ENCODE peak calls at places on chromosomes 6 and 20, in nine cellular contexts. One of them, this sample, is unnamed.

GRCh38 chr6:3347237-3347636 is 88.5 kb downstream of the PSMG4 start:
- DNase-seq in left lung: no peak
- DNase-seq in AG09309: no peak
- DNase-seq in sigmoid colon: no peak
- DNase-seq in left ventricle myocardium inferior: no peak
- DNase-seq in NB4: no peak
- DNase-seq in CD4-positive, alpha-beta T cell: no peak
- DNase-seq in lower lobe of right lung: no peak
- DNase-seq in mucosa of descending colon: no peak
- DNase-seq in this sample: no peak

GRCh38 chr6:131929227-131929626 is 21.9 kb downstream of the CCN2 start:
- DNase-seq in left lung: no peak
- DNase-seq in AG09309: no peak
- DNase-seq in sigmoid colon: no peak
- DNase-seq in left ventricle myocardium inferior: no peak
- DNase-seq in NB4: no peak
- DNase-seq in CD4-positive, alpha-beta T cell: no peak
- DNase-seq in lower lobe of right lung: no peak
- DNase-seq in mucosa of descending colon: no peak
- DNase-seq in this sample: no peak

GRCh38 chr20:14673164-14673563 is 335.8 kb upstream of the FLRT3 start:
- DNase-seq in left lung: no peak
- DNase-seq in AG09309: no peak
- DNase-seq in sigmoid colon: no peak
- DNase-seq in left ventricle myocardium inferior: no peak
- DNase-seq in NB4: no peak
- DNase-seq in CD4-positive, alpha-beta T cell: no peak
- DNase-seq in lower lobe of right lung: no peak
- DNase-seq in mucosa of descending colon: no peak
- DNase-seq in this sample: no peak

GRCh38 chr6:124963416-124964083 is 1.3 kb downstream of the RNF217 start:
- DNase-seq in left lung: no peak
- DNase-seq in AG09309: no peak
- DNase-seq in sigmoid colon: no peak
- DNase-seq in left ventricle myocardium inferior: no peak
- DNase-seq in NB4: no peak
- DNase-seq in CD4-positive, alpha-beta T cell: no peak
- DNase-seq in lower lobe of right lung: no peak
- DNase-seq in mucosa of descending colon: no peak
- DNase-seq in this sample: no peak

GRCh38 chr20:32544893-32545840 is 40.0 kb downstream of the NOL4L start:
- DNase-seq in left lung: no peak
- DNase-seq in AG09309: no peak
- DNase-seq in sigmoid colon: no peak
- DNase-seq in left ventricle myocardium inferior: no peak
- DNase-seq in NB4: peak; percentile 53
- DNase-seq in CD4-positive, alpha-beta T cell: no peak
- DNase-seq in lower lobe of right lung: no peak
- DNase-seq in mucosa of descending colon: no peak
- DNase-seq in this sample: no peak

GRCh38 chr6:85483861-85484260 is 34.0 kb downstream of the NT5E start:
- DNase-seq in left lung: no peak
- DNase-seq in AG09309: no peak
- DNase-seq in sigmoid colon: no peak
- DNase-seq in left ventricle myocardium inferior: no peak
- DNase-seq in NB4: no peak
- DNase-seq in CD4-positive, alpha-beta T cell: no peak
- DNase-seq in lower lobe of right lung: no peak
- DNase-seq in mucosa of descending colon: no peak
- DNase-seq in this sample: no peak

GRCh38 chr6:104580452-104580851 is 279.3 kb downstream of the HACE1 start:
- DNase-seq in left lung: no peak
- DNase-seq in AG09309: no peak
- DNase-seq in sigmoid colon: no peak
- DNase-seq in left ventricle myocardium inferior: no peak
- DNase-seq in NB4: no peak
- DNase-seq in CD4-positive, alpha-beta T cell: no peak
- DNase-seq in lower lobe of right lung: no peak
- DNase-seq in mucosa of descending colon: no peak
- DNase-seq in this sample: no peak

GRCh38 chr6:125197795-125198269 is 44.3 kb downstream of the TPD52L1 start:
- DNase-seq in left lung: peak; percentile 73
- DNase-seq in AG09309: peak; percentile 14
- DNase-seq in sigmoid colon: peak; percentile 76
- DNase-seq in left ventricle myocardium inferior: peak; percentile 63
- DNase-seq in NB4: no peak
- DNase-seq in CD4-positive, alpha-beta T cell: no peak
- DNase-seq in lower lobe of right lung: peak; percentile 62
- DNase-seq in mucosa of descending colon: peak; percentile 81
- DNase-seq in this sample: no peak

GRCh38 chr6:727796-728195 is 34.9 kb upstream of the EXOC2 start:
- DNase-seq in left lung: no peak
- DNase-seq in AG09309: no peak
- DNase-seq in sigmoid colon: no peak
- DNase-seq in left ventricle myocardium inferior: no peak
- DNase-seq in NB4: no peak
- DNase-seq in CD4-positive, alpha-beta T cell: no peak
- DNase-seq in lower lobe of right lung: no peak
- DNase-seq in mucosa of descending colon: no peak
- DNase-seq in this sample: no peak

GRCh38 chr6:41939848-41940758 is 1.5 kb downstream of the CCND3 start:
- DNase-seq in left lung: peak; percentile 44
- DNase-seq in AG09309: no peak
- DNase-seq in sigmoid colon: peak; percentile 70
- DNase-seq in left ventricle myocardium inferior: peak; percentile 21
- DNase-seq in NB4: peak; percentile 84
- DNase-seq in CD4-positive, alpha-beta T cell: peak; percentile 15
- DNase-seq in lower lobe of right lung: peak; percentile 59
- DNase-seq in mucosa of descending colon: peak; percentile 76
- DNase-seq in this sample: peak; percentile 25

GRCh38 chr20:57695940-57696339 is 13.9 kb downstream of the PMEPA1 start:
- DNase-seq in left lung: no peak
- DNase-seq in AG09309: no peak
- DNase-seq in sigmoid colon: no peak
- DNase-seq in left ventricle myocardium inferior: no peak
- DNase-seq in NB4: no peak
- DNase-seq in CD4-positive, alpha-beta T cell: no peak
- DNase-seq in lower lobe of right lung: no peak
- DNase-seq in mucosa of descending colon: no peak
- DNase-seq in this sample: no peak

GRCh38 chr6:13273931-13274706 is 54.2 kb downstream of the TBC1D7 start:
- DNase-seq in left lung: peak; percentile 83
- DNase-seq in AG09309: no peak
- DNase-seq in sigmoid colon: no peak
- DNase-seq in left ventricle myocardium inferior: no peak
- DNase-seq in NB4: peak; percentile 88
- DNase-seq in CD4-positive, alpha-beta T cell: peak; percentile 41
- DNase-seq in lower lobe of right lung: peak; percentile 86
- DNase-seq in mucosa of descending colon: peak; percentile 31
- DNase-seq in this sample: peak; percentile 47

GRCh38 chr6:170291271-170292110 is 613 bp upstream of the DLL1 start:
- DNase-seq in left lung: no peak
- DNase-seq in AG09309: no peak
- DNase-seq in sigmoid colon: peak; percentile 88
- DNase-seq in left ventricle myocardium inferior: peak; percentile 78
- DNase-seq in NB4: peak; percentile 94
- DNase-seq in CD4-positive, alpha-beta T cell: peak; percentile 38
- DNase-seq in lower lobe of right lung: peak; percentile 68
- DNase-seq in mucosa of descending colon: peak; percentile 71
- DNase-seq in this sample: no peak

GRCh38 chr6:56852249-56852606 is 102.7 kb upstream of the BEND6 start:
- DNase-seq in left lung: no peak
- DNase-seq in AG09309: no peak
- DNase-seq in sigmoid colon: no peak
- DNase-seq in left ventricle myocardium inferior: no peak
- DNase-seq in NB4: no peak
- DNase-seq in CD4-positive, alpha-beta T cell: no peak
- DNase-seq in lower lobe of right lung: no peak
- DNase-seq in mucosa of descending colon: no peak
- DNase-seq in this sample: no peak

GRCh38 chr6:145732788-145733187 is 2.5 kb downstream of the EPM2A start:
- DNase-seq in left lung: no peak
- DNase-seq in AG09309: no peak
- DNase-seq in sigmoid colon: no peak
- DNase-seq in left ventricle myocardium inferior: no peak
- DNase-seq in NB4: peak; percentile 17
- DNase-seq in CD4-positive, alpha-beta T cell: no peak
- DNase-seq in lower lobe of right lung: no peak
- DNase-seq in mucosa of descending colon: no peak
- DNase-seq in this sample: no peak

GRCh38 chr6:148987982-148988381 is 241.2 kb downstream of the UST start:
- DNase-seq in left lung: no peak
- DNase-seq in AG09309: no peak
- DNase-seq in sigmoid colon: no peak
- DNase-seq in left ventricle myocardium inferior: no peak
- DNase-seq in NB4: no peak
- DNase-seq in CD4-positive, alpha-beta T cell: no peak
- DNase-seq in lower lobe of right lung: no peak
- DNase-seq in mucosa of descending colon: no peak
- DNase-seq in this sample: no peak

DNA sequence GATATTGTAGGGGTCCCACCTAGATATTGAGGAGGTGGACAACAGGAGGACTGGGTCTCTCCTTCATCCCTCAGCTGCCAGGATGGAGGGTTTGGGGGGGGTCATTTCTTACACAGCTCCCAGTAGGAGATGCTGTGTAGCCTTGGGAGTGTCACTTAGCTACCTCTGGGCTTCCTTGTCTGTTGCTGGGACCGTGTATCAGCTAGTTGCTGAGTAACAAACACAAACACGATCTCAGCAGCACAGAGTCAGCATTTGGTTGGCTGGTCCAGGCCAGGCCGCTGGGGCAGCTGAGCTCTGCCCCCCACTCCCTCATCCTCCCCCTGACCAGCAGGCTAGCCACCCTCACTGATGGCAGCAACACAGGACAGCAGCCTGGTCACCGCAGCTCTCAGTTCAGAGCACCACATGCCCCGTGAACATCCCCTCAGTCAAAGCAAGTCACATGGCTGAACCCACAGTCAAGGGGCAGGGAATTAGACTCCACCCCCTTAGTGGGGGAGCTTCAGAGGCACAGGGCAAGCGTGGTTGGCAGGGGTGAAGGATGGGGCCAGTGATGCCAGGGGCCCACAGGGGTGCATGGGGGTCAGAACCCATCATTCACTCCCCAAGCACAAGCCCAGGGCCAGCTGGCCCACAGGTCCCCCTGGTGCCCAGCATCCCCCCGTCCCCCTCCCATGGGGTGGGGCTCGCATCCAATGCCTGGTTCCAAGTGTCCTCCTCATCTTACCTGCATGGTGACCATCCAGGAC is 112.5 kb downstream of the TAF4 start:
- DNase-seq in left lung: peak; percentile 21
- DNase-seq in AG09309: no peak
- DNase-seq in sigmoid colon: peak; percentile 36
- DNase-seq in left ventricle myocardium inferior: no peak
- DNase-seq in NB4: no peak
- DNase-seq in CD4-positive, alpha-beta T cell: no peak
- DNase-seq in lower lobe of right lung: peak; percentile 19
- DNase-seq in mucosa of descending colon: no peak
- DNase-seq in this sample: no peak
- TF ChIP-seq CTCF in left lung: no peak
- TF ChIP-seq CTCF in AG09309: no peak
- TF ChIP-seq CTCF in sigmoid colon: no peak
- TF ChIP-seq CTCF in left ventricle myocardium inferior: no peak
- TF ChIP-seq CTCF in NB4: no peak
- TF ChIP-seq CTCF in CD4-positive, alpha-beta T cell: no peak
- TF ChIP-seq CTCF in lower lobe of right lung: no peak
- TF ChIP-seq CTCF in mucosa of descending colon: no peak
- TF ChIP-seq CTCF in this sample: no peak

GRCh38 chr20:44196278-44196677 is 9.3 kb upstream of the JPH2 start:
- DNase-seq in left lung: no peak
- DNase-seq in AG09309: no peak
- DNase-seq in sigmoid colon: no peak
- DNase-seq in left ventricle myocardium inferior: no peak
- DNase-seq in NB4: no peak
- DNase-seq in CD4-positive, alpha-beta T cell: no peak
- DNase-seq in lower lobe of right lung: no peak
- DNase-seq in mucosa of descending colon: no peak
- DNase-seq in this sample: no peak
- TF ChIP-seq CTCF in left lung: no peak
- TF ChIP-seq CTCF in AG09309: no peak
- TF ChIP-seq CTCF in sigmoid colon: no peak
- TF ChIP-seq CTCF in left ventricle myocardium inferior: no peak
- TF ChIP-seq CTCF in NB4: no peak
- TF ChIP-seq CTCF in CD4-positive, alpha-beta T cell: no peak
- TF ChIP-seq CTCF in lower lobe of right lung: no peak
- TF ChIP-seq CTCF in mucosa of descending colon: no peak
- TF ChIP-seq CTCF in this sample: no peak

GRCh38 chr20:48460681-48461080 is 367.1 kb downstream of the PREX1 start:
- DNase-seq in left lung: no peak
- DNase-seq in AG09309: no peak
- DNase-seq in sigmoid colon: peak; percentile 32
- DNase-seq in left ventricle myocardium inferior: no peak
- DNase-seq in NB4: no peak
- DNase-seq in CD4-positive, alpha-beta T cell: no peak
- DNase-seq in lower lobe of right lung: no peak
- DNase-seq in mucosa of descending colon: no peak
- DNase-seq in this sample: no peak
- TF ChIP-seq CTCF in left lung: no peak
- TF ChIP-seq CTCF in AG09309: no peak
- TF ChIP-seq CTCF in sigmoid colon: no peak
- TF ChIP-seq CTCF in left ventricle myocardium inferior: no peak
- TF ChIP-seq CTCF in NB4: no peak
- TF ChIP-seq CTCF in CD4-positive, alpha-beta T cell: no peak
- TF ChIP-seq CTCF in lower lobe of right lung: no peak
- TF ChIP-seq CTCF in mucosa of descending colon: no peak
- TF ChIP-seq CTCF in this sample: no peak

GRCh38 chr6:63572733-63573139 is 456 bp downstream of the LOC128125822 start:
- DNase-seq in left lung: no peak
- DNase-seq in AG09309: no peak
- DNase-seq in sigmoid colon: no peak
- DNase-seq in left ventricle myocardium inferior: no peak
- DNase-seq in NB4: no peak
- DNase-seq in CD4-positive, alpha-beta T cell: no peak
- DNase-seq in lower lobe of right lung: no peak
- DNase-seq in mucosa of descending colon: no peak
- DNase-seq in this sample: no peak

GRCh38 chr6:63573140-63573898 is 1.0 kb downstream of the LOC128125822 start:
- DNase-seq in left lung: peak; percentile 88
- DNase-seq in AG09309: peak; percentile 21
- DNase-seq in sigmoid colon: peak; percentile 88
- DNase-seq in left ventricle myocardium inferior: peak; percentile 76
- DNase-seq in NB4: peak; percentile 74
- DNase-seq in CD4-positive, alpha-beta T cell: peak; percentile 60
- DNase-seq in lower lobe of right lung: peak; percentile 92
- DNase-seq in mucosa of descending colon: peak; percentile 95
- DNase-seq in this sample: peak; percentile 70

GRCh38 chr6:63573899-63574553 is 1.7 kb downstream of the LOC128125822 start:
- DNase-seq in left lung: no peak
- DNase-seq in AG09309: no peak
- DNase-seq in sigmoid colon: no peak
- DNase-seq in left ventricle myocardium inferior: no peak
- DNase-seq in NB4: peak; percentile 74
- DNase-seq in CD4-positive, alpha-beta T cell: no peak
- DNase-seq in lower lobe of right lung: no peak
- DNase-seq in mucosa of descending colon: peak; percentile 82
- DNase-seq in this sample: no peak

GRCh38 chr6:63571382-63571882 is 848 bp upstream of the LOC128125822 start:
- DNase-seq in left lung: no peak
- DNase-seq in AG09309: no peak
- DNase-seq in sigmoid colon: no peak
- DNase-seq in left ventricle myocardium inferior: no peak
- DNase-seq in NB4: peak; percentile 72
- DNase-seq in CD4-positive, alpha-beta T cell: no peak
- DNase-seq in lower lobe of right lung: no peak
- DNase-seq in mucosa of descending colon: no peak
- DNase-seq in this sample: no peak

GRCh38 chr6:63571883-63572732 is at the start of the genes LOC128125822 and PTP4A1:
- DNase-seq in left lung: peak; percentile 98
- DNase-seq in AG09309: peak; percentile 92
- DNase-seq in sigmoid colon: peak; percentile 99
- DNase-seq in left ventricle myocardium inferior: peak; percentile 97
- DNase-seq in NB4: peak; percentile 99
- DNase-seq in CD4-positive, alpha-beta T cell: peak; percentile 97
- DNase-seq in lower lobe of right lung: peak; percentile 99
- DNase-seq in mucosa of descending colon: peak; percentile 98
- DNase-seq in this sample: peak; percentile 96
- TF ChIP-seq CTCF in left lung: no peak
- TF ChIP-seq CTCF in AG09309: no peak
- TF ChIP-seq CTCF in sigmoid colon: no peak
- TF ChIP-seq CTCF in left ventricle myocardium inferior: no peak
- TF ChIP-seq CTCF in NB4: no peak
- TF ChIP-seq CTCF in CD4-positive, alpha-beta T cell: no peak
- TF ChIP-seq CTCF in lower lobe of right lung: no peak
- TF ChIP-seq CTCF in mucosa of descending colon: peak; percentile 20
- TF ChIP-seq CTCF in this sample: no peak

This sample was measured in natural killer cell.